ENCODE peak calls at places on chromosomes 11 and 22, in four cellular contexts. F, W, J and G are unnamed samples.

GRCh38 chr11:128715691-128716153 is 21.9 kb downstream of the FLI1 start:
- DNase-seq in F (peak), W (no peak), J (no peak), G (no peak)

GRCh38 chr11:62540804-62541671 is 5.6 kb downstream of the AHNAK start:
- DNase-seq in F (no peak), W (peak), J (no peak), G (no peak)

GRCh38 chr11:124643605-124644425 is 21.2 kb downstream of the TBRG1 start:
- DNase-seq in F (no peak), W (no peak), J (no peak), G (no peak)

GRCh38 chr11:19777032-19777341 is 64.3 kb downstream of the NAV2 start:
- DNase-seq in F (peak), W (no peak), J (no peak), G (peak)

GRCh38 chr22:26471522-26471921 is 12.1 kb downstream of the HPS4 start:
- DNase-seq in F (peak), W (peak), J (no peak), G (peak)

GRCh38 chr11:106989056-106989455 is 29.2 kb downstream of the GUCY1A2 start:
- DNase-seq in F (peak), W (no peak), J (no peak), G (no peak)

GRCh38 chr11:22828373-22828772 is 1.2 kb downstream of the SVIP start:
- DNase-seq in F (no peak), W (no peak), J (no peak), G (no peak)

GRCh38 chr11:77879218-77879617 is 58.3 kb downstream of the AAMDC start:
- DNase-seq in F (no peak), W (no peak), J (no peak), G (no peak)

GRCh38 chr22:42693763-42694683 is 26.6 kb downstream of the A4GALT start:
- DNase-seq in F (no peak), W (no peak), J (no peak), G (no peak)

GRCh38 chr11:118375980-118376379 is 16.6 kb downstream of the UBE4A start:
- DNase-seq in F (no peak), W (no peak), J (no peak), G (no peak)

GRCh38 chr11:118379497-118379896 is 20.1 kb downstream of the UBE4A start:
- DNase-seq in F (no peak), W (no peak), J (no peak), G (no peak)

GRCh38 chr11:118382954-118383353 is 18.5 kb upstream of the ATP5MG start:
- DNase-seq in F (no peak), W (no peak), J (no peak), G (no peak)

GRCh38 chr11:118383657-118384056 is 17.7 kb upstream of the ATP5MG start:
- DNase-seq in F (no peak), W (no peak), J (no peak), G (no peak)

DNA sequence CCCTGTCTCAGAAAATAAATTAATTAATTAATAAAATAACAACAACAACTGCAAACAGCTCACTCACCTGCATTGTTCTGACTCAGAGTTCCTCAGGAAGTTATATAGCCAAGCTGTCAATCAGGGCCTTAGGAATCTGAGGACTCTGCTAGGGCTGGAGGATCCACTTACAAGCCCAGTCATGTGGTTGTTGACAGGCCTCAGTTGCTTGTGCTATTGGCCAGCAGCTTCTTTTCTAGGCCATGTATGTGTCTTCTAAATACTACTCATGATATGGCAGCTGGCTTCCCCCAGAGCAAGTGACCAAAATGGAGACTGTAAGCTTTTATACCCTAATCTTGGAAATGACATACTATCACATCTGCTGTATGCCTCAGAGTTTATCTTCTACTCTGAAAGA is 20.8 kb upstream of the ATP5MG start:
- DNase-seq in F (no peak), W (no peak), J (no peak), G (peak)
- H3K27ac ChIP-seq in F (no peak), W (no peak), J (no peak), G (no peak)

DNA sequence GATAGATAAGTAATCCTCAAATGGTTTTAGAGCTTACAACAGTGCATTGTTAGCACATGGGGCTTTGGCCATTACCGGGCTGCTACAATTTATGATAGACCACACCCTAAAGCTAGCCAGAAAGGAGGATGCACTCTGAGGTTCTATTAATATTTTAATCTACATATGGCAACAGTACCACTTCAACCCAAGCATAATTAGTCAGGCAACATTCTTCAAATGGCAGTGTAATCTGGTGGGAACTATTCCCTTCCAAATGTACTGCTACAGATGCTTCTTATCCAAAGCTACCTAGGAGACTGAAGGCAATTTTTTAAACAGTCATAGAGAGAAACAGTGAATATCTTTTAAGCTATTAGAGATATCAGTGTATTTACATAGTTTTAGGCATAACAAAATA is 697.6 kb downstream of the KCNA4 start:
- DNase-seq in F (no peak), W (no peak), J (no peak), G (no peak)
- H3K27ac ChIP-seq in F (no peak), W (no peak), J (no peak), G (no peak)

GRCh38 chr22:36252754-36253522 is at the start of gene APOL1:
- DNase-seq in F (no peak), W (no peak), J (no peak), G (no peak)
- H3K27ac ChIP-seq in F (no peak), W (peak), J (no peak), G (peak)

GRCh38 chr11:122343247-122343646 is 227.2 kb upstream of the BLID start:
- DNase-seq in F (no peak), W (no peak), J (no peak), G (no peak)
- H3K27ac ChIP-seq in F (no peak), W (peak), J (no peak), G (peak)

GRCh38 chr11:28833169-28833568 is 725.0 kb downstream of the METTL15 start:
- DNase-seq in F (peak), W (no peak), J (no peak), G (no peak)
- H3K27ac ChIP-seq in F (peak), W (no peak), J (no peak), G (no peak)

DNA sequence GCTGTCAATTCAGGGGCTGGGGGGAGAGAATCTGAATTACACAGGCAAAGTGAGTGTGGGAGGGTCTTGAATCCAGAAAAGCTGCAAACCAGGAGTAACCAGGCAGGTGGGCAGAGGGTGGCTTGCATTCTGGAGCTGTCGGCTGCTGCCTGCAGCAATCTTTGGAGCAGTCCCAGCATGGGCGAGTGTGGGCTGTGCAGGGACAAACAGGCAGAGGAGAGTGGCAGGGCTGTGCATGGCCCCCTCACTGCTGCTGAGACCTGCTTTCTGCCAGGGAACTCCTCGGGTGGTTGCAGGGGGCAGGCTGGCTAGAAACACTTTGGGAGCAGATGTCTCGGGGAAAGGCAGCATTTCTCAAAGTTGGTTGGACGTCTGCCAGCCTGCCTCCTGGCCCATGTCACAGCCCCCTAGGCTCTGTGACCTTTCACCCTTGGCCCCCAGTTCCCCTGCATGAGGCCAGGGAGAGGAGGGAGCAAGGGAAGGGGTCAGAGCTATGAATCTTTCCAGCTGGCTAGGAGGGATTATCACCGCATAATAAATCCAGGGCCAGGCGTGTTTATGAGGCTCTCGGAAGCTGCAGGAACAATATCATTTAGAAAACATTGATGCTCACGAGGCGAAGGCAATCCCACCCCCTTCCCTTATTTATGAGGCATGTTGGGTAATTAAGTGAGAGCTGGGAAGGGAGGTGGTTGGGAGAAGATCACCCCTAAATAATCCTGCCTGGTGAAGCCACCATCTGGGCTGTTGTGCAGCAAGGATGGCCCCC is 212.3 kb upstream of the NCAM1 start:
- DNase-seq in F (no peak), W (no peak), J (no peak), G (no peak)
- H3K27ac ChIP-seq in F (no peak), W (no peak), J (no peak), G (no peak)

DNA sequence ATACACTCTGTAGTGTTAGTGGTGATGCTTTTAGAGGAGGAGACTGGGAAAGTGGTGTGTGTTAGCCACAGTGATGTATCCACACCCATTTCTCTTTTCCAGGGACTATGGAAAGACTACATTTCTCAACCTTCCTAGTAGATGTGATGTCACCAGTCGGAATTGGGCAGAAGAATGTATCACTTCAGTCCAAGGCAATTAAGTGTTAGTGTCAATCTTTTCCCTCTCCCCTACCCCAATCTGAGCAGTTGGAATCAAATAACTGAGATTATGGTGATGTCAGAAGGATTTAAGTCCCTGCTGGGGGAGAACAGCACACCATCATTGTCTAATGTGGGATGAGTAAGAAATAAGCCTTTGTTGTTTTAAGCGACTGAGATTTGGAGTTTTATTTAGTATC is 5.8 kb upstream of the ATG16L2 start:
- DNase-seq in F (no peak), W (no peak), J (no peak), G (no peak)
- H3K27ac ChIP-seq in F (no peak), W (no peak), J (no peak), G (no peak)

GRCh38 chr11:1943977-1944376 is 3.2 kb upstream of the MRPL23 start:
- DNase-seq in F (peak), W (peak), J (no peak), G (peak)

GRCh38 chr11:1947592-1948237 is 583 bp downstream of the MRPL23 start:
- DNase-seq in F (no peak), W (no peak), J (no peak), G (no peak)

GRCh38 chr11:1946812-1947480 is at the start of gene MRPL23:
- DNase-seq in F (no peak), W (peak), J (no peak), G (no peak)

GRCh38 chr11:1942541-1943260 is 4.4 kb upstream of the MRPL23 start:
- DNase-seq in F (no peak), W (peak), J (no peak), G (no peak)

DNA sequence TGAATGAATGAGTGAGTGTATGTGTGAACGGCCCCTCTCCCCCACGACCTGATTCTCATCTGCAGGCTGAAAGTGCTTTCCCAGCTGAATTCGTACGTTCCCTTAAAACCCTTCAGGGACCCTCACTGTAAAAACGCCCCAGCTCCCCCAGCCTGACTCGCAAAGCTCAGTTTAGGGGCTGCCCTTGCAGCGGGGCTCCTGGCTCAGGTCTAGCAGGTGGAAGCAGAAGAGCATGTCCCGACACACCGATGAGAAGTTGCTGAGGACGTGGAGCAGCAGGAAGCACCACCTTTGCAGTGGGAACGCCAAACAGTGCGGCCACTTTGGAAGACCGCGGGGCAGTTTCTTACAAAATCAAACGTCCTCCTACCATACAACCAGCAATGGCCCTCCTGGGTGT is 3.6 kb upstream of the MRPL23 start:
- DNase-seq in F (peak), W (peak), J (no peak), G (no peak)
- H3K27ac ChIP-seq in F (no peak), W (no peak), J (no peak), G (peak)

DNA sequence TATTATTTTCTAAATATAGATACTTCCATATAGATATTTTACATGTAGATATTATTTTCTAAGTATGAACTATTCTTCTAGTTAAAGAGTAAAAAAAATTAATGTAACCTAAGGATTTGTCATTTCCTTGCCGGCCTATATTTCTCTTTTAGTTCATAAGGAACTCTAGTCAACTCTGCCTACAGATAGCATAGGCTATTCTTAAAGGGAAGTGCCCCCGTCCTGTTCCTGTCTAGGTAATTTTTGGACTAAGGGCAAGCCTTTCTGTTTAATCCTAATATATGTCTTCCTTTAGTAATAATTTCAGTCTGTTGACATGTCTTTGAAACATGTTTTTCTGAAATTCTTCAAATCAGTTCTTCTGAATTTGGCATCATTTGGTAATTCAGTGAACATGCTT is 161.9 kb downstream of the C11orf91 start:
- DNase-seq in F (no peak), W (no peak), J (no peak), G (no peak)
- H3K27ac ChIP-seq in F (no peak), W (no peak), J (no peak), G (no peak)

DNA sequence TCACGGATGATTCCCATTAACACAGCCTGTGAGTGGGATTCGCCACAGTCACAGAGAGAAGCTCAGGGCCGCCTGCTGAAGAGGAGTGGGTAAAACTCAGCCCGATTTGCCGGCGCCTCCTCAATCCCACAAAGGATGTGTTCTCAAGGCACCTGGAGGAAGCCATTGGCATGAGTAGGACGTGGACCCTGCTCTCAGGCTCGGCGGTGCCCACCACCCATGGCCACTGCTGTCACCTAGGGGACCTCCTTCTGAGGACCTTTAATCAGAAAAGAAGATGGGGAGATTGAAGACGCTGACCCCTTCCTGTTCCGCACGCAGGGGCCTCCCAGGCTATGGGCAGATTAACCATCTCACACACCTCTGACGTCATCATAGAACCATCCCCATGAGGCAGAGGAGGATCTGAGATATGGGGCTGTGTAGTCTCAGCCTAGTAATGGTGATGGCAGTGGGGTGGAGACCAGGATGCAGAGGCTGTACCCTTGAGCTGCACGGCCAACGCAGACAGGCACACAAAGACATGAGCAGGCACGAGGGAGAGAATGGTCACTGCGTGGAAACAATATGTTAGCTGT is 571.8 kb downstream of the BRD1 start:
- DNase-seq in F (no peak), W (peak), J (no peak), G (no peak)
- H3K27ac ChIP-seq in F (no peak), W (no peak), J (no peak), G (no peak)